ENCODE peak calls at places on chromosomes 7 and 10, in six cellular contexts. I, V, P, L, W and G are unnamed samples.

GRCh38 chr7:73941836-73942551 is 81.0 kb downstream of the TMEM270 start:
- DNase-seq in P (no peak), L (peak; percentile 65), I (no peak), W (no peak), V (no peak), G (no peak)

GRCh38 chr7:99381664-99382075 is 7.1 kb downstream of the ARPC1B start:
- DNase-seq in P (no peak), V (no peak), I (no peak), W (no peak), L (no peak), G (no peak)

GRCh38 chr10:60114765-60115586 is 208.6 kb upstream of the CCDC6 start:
- DNase-seq in P (no peak), V (no peak), W (peak; percentile 25), L (peak; percentile 91), I (peak; percentile 70), G (no peak)

GRCh38 chr10:72801263-72801868 is 92.2 kb upstream of the OIT3 start:
- DNase-seq in V (no peak), P (no peak), W (no peak), I (no peak), L (no peak), G (no peak)

GRCh38 chr7:42869131-42870020 is 42.5 kb downstream of the C7orf25 start:
- DNase-seq in V (no peak), L (no peak), P (no peak), W (no peak), I (peak; percentile 30), G (no peak)

GRCh38 chr7:129923709-129924108 is 29.1 kb downstream of the UBE2H start:
- DNase-seq in P (no peak), V (no peak), W (no peak), L (peak; percentile 71), I (no peak), G (no peak)

GRCh38 chr10:24873281-24873683 is 79.1 kb downstream of the PRTFDC1 start:
- DNase-seq in W (peak; percentile 60), I (peak; percentile 81), L (peak; percentile 97), V (no peak), P (no peak), G (no peak)

GRCh38 chr10:30151581-30152389 is 92.4 kb upstream of the JCAD start:
- DNase-seq in L (peak; percentile 90), V (peak; percentile 84), P (peak; percentile 14), I (peak; percentile 93), W (peak; percentile 11), G (no peak)

GRCh38 chr7:14505906-14506305 is 396.6 kb downstream of the DGKB start:
- DNase-seq in L (no peak), V (no peak), I (no peak), P (no peak), W (no peak), G (no peak)

GRCh38 chr7:97012293-97013005 is 7.1 kb downstream of the DLX6 start:
- DNase-seq in W (no peak), P (no peak), I (no peak), L (no peak), V (no peak), G (no peak)

GRCh38 chr10:67621834-67622233 is 74.2 kb downstream of the CTNNA3 start:
- DNase-seq in L (no peak), V (no peak), I (no peak), W (no peak), P (no peak), G (no peak)

GRCh38 chr10:31952066-31952465 is 23.4 kb upstream of the ARHGAP12 start:
- DNase-seq in V (no peak), W (no peak), I (no peak), P (no peak), L (no peak), G (no peak)

GRCh38 chr7:28165221-28165807 is 15.3 kb downstream of the JAZF1 start:
- DNase-seq in P (no peak), V (no peak), W (no peak), I (no peak), L (no peak), G (peak; percentile 34)

GRCh38 chr10:124025638-124026336 is 67.6 kb downstream of the CHST15 start:
- DNase-seq in L (peak; percentile 51), V (peak; percentile 79), P (no peak), I (no peak), W (no peak), G (no peak)
- TF ChIP-seq CTCF in L (no peak), V (peak; percentile 68), P (peak; percentile 30), I (peak; percentile 27), W (peak; percentile 8), G (no peak)

GRCh38 chr7:4973728-4974198 is 14.8 kb upstream of the MMD2 start:
- DNase-seq in L (peak; percentile 94), W (peak; percentile 89), V (peak; percentile 91), I (peak; percentile 81), P (peak; percentile 88), G (peak; percentile 96)
- TF ChIP-seq CTCF in L (peak; percentile 88), W (peak; percentile 82), V (peak; percentile 76), I (peak; percentile 84), P (peak; percentile 82), G (peak; percentile 50)

DNA sequence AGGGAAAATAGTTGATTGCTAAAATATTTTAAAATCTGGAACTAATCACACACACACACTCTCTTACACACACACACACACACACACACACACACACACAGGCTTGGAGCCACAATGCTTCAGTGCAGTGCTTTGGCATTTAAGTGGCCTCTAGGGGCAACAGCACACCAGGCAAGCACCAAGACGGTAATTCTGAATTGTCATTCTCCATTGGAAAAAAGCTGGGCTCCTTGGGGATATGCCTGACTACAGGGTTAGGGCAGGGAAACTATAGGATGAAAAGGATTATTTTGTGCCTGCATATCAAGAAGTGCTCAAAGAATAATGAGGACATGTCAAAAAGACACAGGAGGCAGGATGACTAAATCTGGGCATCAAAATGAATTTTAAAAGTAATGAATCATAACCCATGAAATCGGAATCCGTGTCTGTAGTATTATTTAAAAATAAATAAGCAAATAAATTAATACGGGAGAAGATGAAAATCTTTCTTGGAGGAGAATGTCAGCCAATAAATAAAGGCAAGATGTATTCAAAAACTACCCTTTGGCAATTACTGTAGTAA is 30.4 kb upstream of the DDC start:
- DNase-seq in W (peak; percentile 49), I (peak; percentile 37), V (no peak), L (peak; percentile 74), P (peak; percentile 29), G (no peak)
- TF ChIP-seq CTCF in W (peak; percentile 65), I (peak; percentile 53), V (peak; percentile 51), L (peak; percentile 63), P (no peak), G (no peak)

GRCh38 chr7:100419660-100420226 is 8.8 kb downstream of the ZCWPW1 start:
- DNase-seq in P (no peak), L (no peak), W (no peak), I (no peak), V (no peak), G (no peak)

GRCh38 chr7:100413889-100414288 is 14.6 kb downstream of the ZCWPW1 start:
- DNase-seq in I (no peak), V (no peak), W (no peak), P (no peak), L (no peak), G (no peak)

GRCh38 chr7:100423315-100423714 is 5.2 kb downstream of the ZCWPW1 start:
- DNase-seq in L (no peak), W (no peak), I (no peak), V (no peak), P (no peak), G (no peak)

GRCh38 chr7:100415448-100415847 is 13.1 kb downstream of the ZCWPW1 start:
- DNase-seq in V (no peak), W (no peak), L (no peak), P (no peak), I (no peak), G (no peak)

GRCh38 chr7:100418930-100419659 is 9.4 kb downstream of the ZCWPW1 start:
- DNase-seq in V (no peak), W (no peak), I (no peak), L (peak; percentile 13), P (no peak), G (no peak)
- TF ChIP-seq CTCF in V (no peak), W (no peak), I (no peak), L (no peak), P (no peak), G (no peak)

DNA sequence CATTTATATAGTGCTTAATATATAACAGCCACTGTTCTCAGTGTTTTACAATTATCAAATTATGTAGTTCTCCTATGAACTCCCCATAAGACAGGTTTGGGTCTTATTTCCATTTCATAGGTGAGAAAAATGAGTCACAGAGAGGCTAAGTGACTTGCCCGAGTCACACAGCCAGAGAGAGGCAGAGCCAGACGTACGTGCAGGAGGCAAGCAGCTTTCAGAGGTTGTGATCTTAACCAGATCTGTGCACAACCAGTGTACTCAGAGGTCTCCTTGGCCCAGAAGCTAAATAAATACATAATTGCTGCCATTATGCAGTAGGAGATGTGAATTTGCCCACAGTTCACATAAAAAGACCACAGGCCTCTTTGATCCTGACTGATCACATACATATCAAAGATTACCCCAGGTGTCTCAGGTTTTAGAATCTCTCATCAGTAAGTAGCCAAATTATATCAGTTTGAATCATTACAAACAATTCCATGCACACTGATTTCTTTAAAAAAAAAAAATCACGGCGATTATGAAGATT is 304.7 kb upstream of the AOAH start:
- DNase-seq in P (no peak), I (no peak), L (no peak), V (no peak), W (no peak), G (no peak)
- TF ChIP-seq CTCF in P (no peak), I (no peak), L (no peak), V (no peak), W (no peak), G (no peak)

DNA sequence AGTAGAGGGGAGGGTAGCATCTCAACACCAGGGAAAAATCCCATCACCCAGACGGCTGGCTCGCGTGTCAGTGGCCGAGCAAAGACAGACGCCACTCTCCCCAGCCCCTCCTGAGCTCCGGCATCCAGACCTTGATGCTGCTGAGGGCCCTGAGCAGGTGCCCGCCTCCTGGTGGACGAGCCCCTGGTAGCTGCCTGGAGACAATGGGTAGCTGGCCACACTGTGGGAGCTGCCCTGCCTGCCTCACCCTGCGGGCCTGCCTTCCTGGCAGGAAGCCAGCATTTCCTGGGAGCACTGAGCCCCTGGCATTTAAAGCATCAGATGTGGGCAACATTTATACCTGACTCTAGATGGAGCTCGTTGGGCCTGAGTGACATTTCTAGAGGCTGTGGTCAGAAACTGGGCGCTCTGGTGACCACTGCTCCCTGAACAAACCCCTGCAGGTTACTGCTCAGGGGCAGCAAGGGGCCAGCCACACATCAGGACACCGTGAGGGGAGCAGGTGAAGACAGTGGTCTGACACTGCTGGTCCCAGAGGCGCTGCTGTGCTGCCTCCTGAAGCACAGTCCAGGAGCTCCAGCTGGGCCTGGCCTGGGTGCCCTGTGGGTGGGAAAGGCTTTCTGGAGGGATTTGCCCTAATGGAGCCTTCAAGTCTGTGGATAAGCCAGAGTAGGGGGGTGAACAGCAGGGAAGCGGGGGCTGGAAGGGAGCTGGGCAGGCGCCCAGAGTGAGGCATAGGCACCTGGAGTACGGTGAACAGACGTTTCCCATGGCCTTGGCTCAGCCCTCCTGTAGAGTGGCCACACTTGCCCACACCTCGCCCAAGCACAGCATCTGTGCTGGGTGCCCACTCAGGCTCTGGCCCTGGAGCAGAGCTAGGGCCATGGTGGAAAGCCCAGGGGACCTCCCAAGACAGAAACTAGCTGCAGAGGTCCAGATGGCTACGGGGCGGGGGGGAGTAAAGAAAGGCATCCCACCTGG is 138.7 kb downstream of the MAPK8 start:
- DNase-seq in I (no peak), V (peak; percentile 56), L (no peak), W (no peak), P (no peak), G (no peak)
- TF ChIP-seq CTCF in I (no peak), V (no peak), L (no peak), W (no peak), P (no peak), G (no peak)